ENCODE peak calls at places on chromosomes 1 and 21, in four cellular contexts. H is H9, G is H1, J is neuronal stem cell. M is an unnamed sample.
A peak's percentile ranks its signal among the peaks of the same experiment; 100 is the strongest.

GRCh38 chr1:53127546-53127945 is 14.9 kb downstream of the SLC1A7 start:
- DNase-seq in G (no peak), H (no peak), J (no peak), M (no peak)

GRCh38 chr1:222058249-222058648 is 316.4 kb upstream of the DUSP10 start:
- DNase-seq in H (no peak), G (no peak), J (no peak), M (no peak)

GRCh38 chr1:22236900-22237299 is 94.0 kb upstream of the WNT4 start:
- DNase-seq in H (no peak), J (no peak), G (no peak), M (no peak)

GRCh38 chr1:46370214-46370633 is 23.9 kb upstream of the FAAH start:
- DNase-seq in J (no peak), H (no peak), G (no peak), M (no peak)

GRCh38 chr1:91428182-91428798 is 23.7 kb upstream of the HFM1 start:
- DNase-seq in J (peak; percentile 17), H (peak; percentile 76), G (no peak), M (no peak)

GRCh38 chr1:157490337-157491165 is 61.8 kb downstream of the FCRL5 start:
- DNase-seq in G (peak; percentile 43), J (peak; percentile 62), H (peak; percentile 87), M (peak; percentile 63)

GRCh38 chr1:214516434-214517326 is 34.7 kb downstream of the PTPN14 start:
- DNase-seq in J (no peak), G (no peak), H (no peak), M (no peak)

GRCh38 chr21:38486221-38486620 is 12.1 kb downstream of the ERG start:
- DNase-seq in J (no peak), H (no peak), G (no peak), M (peak; percentile 67)

GRCh38 chr21:39805983-39806382 is 61.0 kb downstream of the IGSF5 start:
- DNase-seq in J (no peak), H (no peak), G (no peak), M (no peak)

GRCh38 chr1:18182518-18183160 is 75.0 kb downstream of the IGSF21 start:
- DNase-seq in H (peak; percentile 49), J (no peak), G (no peak), M (no peak)

GRCh38 chr1:34831721-34832246 is 27.8 kb downstream of the SMIM12 start:
- DNase-seq in G (no peak), H (no peak), J (no peak), M (no peak)

GRCh38 chr1:175471039-175471800 is 272.2 kb downstream of the TNR start:
- DNase-seq in H (no peak), J (no peak), G (no peak), M (peak; percentile 98)

GRCh38 chr1:206411321-206411720 is 59.0 kb upstream of the IKBKE start:
- DNase-seq in H (no peak), J (no peak), G (no peak), M (no peak)

GRCh38 chr1:199291022-199291740 is 652.3 kb downstream of the PTPRC start:
- DNase-seq in H (no peak), G (no peak), J (no peak), M (no peak)

GRCh38 chr1:96072021-96072420 is 649.6 kb upstream of the PTBP2 start:
- DNase-seq in H (no peak), J (no peak), G (no peak), M (no peak)

GRCh38 chr21:29005696-29006095 is 13.0 kb upstream of the LTN1 start:
- DNase-seq in J (no peak), G (no peak), H (no peak), M (no peak)

GRCh38 chr1:18149113-18149641 is 41.6 kb downstream of the IGSF21 start:
- DNase-seq in G (no peak), H (peak; percentile 48), J (no peak), M (no peak)

GRCh38 chr1:1080122-1080753 is 6.1 kb upstream of the RNF223 start:
- DNase-seq in H (peak; percentile 90), G (no peak), J (peak; percentile 61), M (peak; percentile 62)

GRCh38 chr1:93591833-93592635 is 89.6 kb downstream of the BCAR3 start:
- DNase-seq in H (no peak), G (no peak), J (no peak), M (no peak)

GRCh38 chr1:53378061-53378460 is 50.2 kb upstream of the LRP8 start:
- DNase-seq in G (no peak), J (no peak), H (peak; percentile 14), M (no peak)

GRCh38 chr1:228280106-228280901 is 72.5 kb downstream of the OBSCN start:
- DNase-seq in H (peak; percentile 29), J (no peak), G (no peak), M (no peak)

GRCh38 chr1:44256762-44257554 is 43.7 kb downstream of the DMAP1 start:
- DNase-seq in G (no peak), J (no peak), H (no peak), M (no peak)

GRCh38 chr1:31742462-31743212 is 21.5 kb downstream of the ADGRB2 start:
- DNase-seq in J (no peak), G (no peak), H (peak; percentile 53), M (no peak)

GRCh38 chr1:162412002-162412401 is at the start of gene SH2D1B:
- DNase-seq in J (no peak), G (no peak), H (no peak), M (no peak)

GRCh38 chr1:10908266-10908665 is 104.2 kb upstream of the TARDBP start:
- DNase-seq in G (no peak), J (no peak), H (no peak), M (no peak)
- H3K23ac ChIP-seq in G (no peak overlapping the region), J (no peak overlapping the region), H (no peak overlapping the region), M (no peak overlapping the region)

DNA sequence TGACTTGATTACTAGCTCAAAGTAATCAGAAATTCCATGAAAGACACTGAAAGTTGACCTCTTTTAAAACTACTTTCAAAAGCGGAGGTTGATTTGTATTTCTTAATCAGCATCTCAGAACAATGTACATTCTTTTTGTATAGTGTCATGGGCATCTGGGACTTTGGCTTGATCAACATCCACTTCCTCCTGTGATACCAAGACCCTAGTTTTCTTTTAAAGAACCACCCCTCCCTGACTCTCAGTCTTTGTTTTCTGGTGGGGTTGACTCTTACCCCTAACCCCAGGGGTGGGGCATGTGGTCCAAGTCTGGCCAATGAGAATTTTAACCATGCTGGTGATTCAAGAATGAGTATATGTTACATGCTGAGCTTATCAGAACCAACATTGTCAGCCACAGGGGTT is 21.7 kb upstream of the IRF2BP2 start:
- DNase-seq in H (no peak), J (no peak), G (no peak), M (peak; percentile 58)
- H3K27ac ChIP-seq in H (no peak overlapping the region), J (no peak overlapping the region), G (no peak overlapping the region), M (peak overlapping the region; percentile 82)

DNA sequence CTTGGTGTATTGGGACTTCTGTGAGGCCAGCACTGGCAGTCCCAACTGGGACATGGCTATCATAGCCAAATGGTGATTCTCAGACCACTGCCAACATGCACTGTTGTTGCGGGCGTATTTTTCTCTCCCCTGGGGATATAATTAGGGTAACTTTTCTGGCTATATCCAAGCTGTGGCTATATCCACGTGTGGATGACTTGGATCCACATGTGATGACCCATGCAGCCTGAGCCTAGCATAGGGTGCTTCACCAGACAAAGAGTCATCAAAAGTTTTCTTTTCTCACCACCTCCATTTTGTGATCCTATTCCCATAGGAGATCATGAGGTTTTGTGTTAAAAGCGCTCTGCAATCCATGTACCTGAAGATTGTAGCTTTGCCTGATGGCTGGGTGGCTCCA is 51.2 kb upstream of the CSF3R start:
- DNase-seq in G (no peak), J (no peak), H (peak; percentile 2), M (no peak)
- H3K4me2 ChIP-seq in G (no peak overlapping the region), J (no peak overlapping the region), H (no peak overlapping the region), M (no peak overlapping the region)

GRCh38 chr1:27435566-27436203 is 43.3 kb downstream of the GPR3 start:
- DNase-seq in J (no peak), G (no peak), H (no peak), M (peak; percentile 57)

GRCh38 chr1:27439150-27439549 is 46.7 kb downstream of the GPR3 start:
- DNase-seq in G (no peak), J (no peak), H (no peak), M (no peak)

GRCh38 chr1:27438621-27439061 is 46.2 kb downstream of the GPR3 start:
- DNase-seq in G (no peak), J (no peak), H (no peak), M (no peak)

GRCh38 chr1:27430903-27431653 is 38.7 kb downstream of the GPR3 start:
- DNase-seq in J (no peak), G (no peak), H (no peak), M (peak; percentile 33)

GRCh38 chr1:27436204-27437159 is 44.1 kb downstream of the GPR3 start:
- DNase-seq in H (no peak), J (no peak), G (no peak), M (peak; percentile 81)
- H3K23ac ChIP-seq in H (no peak overlapping the region), J (no peak overlapping the region), G (no peak overlapping the region), M (no peak overlapping the region)